ENCODE peak calls at places on chromosomes 2 and 18, in five cellular contexts. One of them, this sample, is unnamed.

GRCh38 chr2:43426305-43427031 is 169.4 kb downstream of the THADA start:
- DNase-seq in effector memory CD4-positive, alpha-beta T cell: peak
- DNase-seq in ovary: no peak
- DNase-seq in H7: no peak
- DNase-seq in foreskin fibroblast: peak
- DNase-seq in this sample: no peak

GRCh38 chr2:25252291-25253152 is 84.1 kb upstream of the POMC start:
- DNase-seq in foreskin fibroblast: peak
- DNase-seq in H7: peak
- DNase-seq in effector memory CD4-positive, alpha-beta T cell: peak
- DNase-seq in ovary: peak
- DNase-seq in this sample: peak

GRCh38 chr2:172438064-172438421 is 10.7 kb downstream of the ITGA6 start:
- DNase-seq in ovary: no peak
- DNase-seq in H7: no peak
- DNase-seq in effector memory CD4-positive, alpha-beta T cell: no peak
- DNase-seq in foreskin fibroblast: no peak
- DNase-seq in this sample: no peak

GRCh38 chr2:159891917-159892691 is 94.1 kb upstream of the CD302 start:
- DNase-seq in H7: no peak
- DNase-seq in effector memory CD4-positive, alpha-beta T cell: no peak
- DNase-seq in ovary: no peak
- DNase-seq in foreskin fibroblast: peak
- DNase-seq in this sample: no peak

GRCh38 chr2:73970850-73971471 is 13.7 kb upstream of the TET3 start:
- DNase-seq in foreskin fibroblast: no peak
- DNase-seq in effector memory CD4-positive, alpha-beta T cell: peak
- DNase-seq in ovary: peak
- DNase-seq in H7: no peak
- DNase-seq in this sample: peak

GRCh38 chr2:144152817-144153271 is 367.1 kb downstream of the ZEB2 start:
- DNase-seq in ovary: no peak
- DNase-seq in foreskin fibroblast: peak
- DNase-seq in H7: no peak
- DNase-seq in effector memory CD4-positive, alpha-beta T cell: no peak
- DNase-seq in this sample: no peak

GRCh38 chr2:196558506-196558905 is 81.0 kb upstream of the CCDC150 start:
- DNase-seq in foreskin fibroblast: no peak
- DNase-seq in effector memory CD4-positive, alpha-beta T cell: no peak
- DNase-seq in H7: no peak
- DNase-seq in ovary: no peak
- DNase-seq in this sample: no peak

GRCh38 chr18:68925268-68925667 is 127.4 kb downstream of the CCDC102B start:
- DNase-seq in H7: no peak
- DNase-seq in ovary: no peak
- DNase-seq in effector memory CD4-positive, alpha-beta T cell: no peak
- DNase-seq in foreskin fibroblast: no peak
- DNase-seq in this sample: no peak

GRCh38 chr2:133774675-133775005 is 206.4 kb upstream of the NCKAP5 start:
- DNase-seq in ovary: peak
- DNase-seq in foreskin fibroblast: no peak
- DNase-seq in effector memory CD4-positive, alpha-beta T cell: no peak
- DNase-seq in H7: no peak
- DNase-seq in this sample: peak

GRCh38 chr2:175152242-175152641 is 15.8 kb downstream of the ATF2 start:
- DNase-seq in H7: no peak
- DNase-seq in ovary: no peak
- DNase-seq in effector memory CD4-positive, alpha-beta T cell: no peak
- DNase-seq in foreskin fibroblast: no peak
- DNase-seq in this sample: no peak

GRCh38 chr2:38791747-38792146 is 13.7 kb downstream of the GEMIN6 start:
- DNase-seq in H7: no peak
- DNase-seq in foreskin fibroblast: no peak
- DNase-seq in ovary: no peak
- DNase-seq in effector memory CD4-positive, alpha-beta T cell: no peak
- DNase-seq in this sample: no peak

GRCh38 chr2:212770240-212770639 is 231.6 kb upstream of the ERBB4 start:
- DNase-seq in effector memory CD4-positive, alpha-beta T cell: no peak
- DNase-seq in foreskin fibroblast: no peak
- DNase-seq in ovary: no peak
- DNase-seq in H7: no peak
- DNase-seq in this sample: no peak

GRCh38 chr2:84861539-84861938 is 19.3 kb downstream of the TRABD2A start:
- DNase-seq in ovary: no peak
- DNase-seq in effector memory CD4-positive, alpha-beta T cell: no peak
- DNase-seq in foreskin fibroblast: no peak
- DNase-seq in H7: no peak
- DNase-seq in this sample: no peak

GRCh38 chr2:162146906-162147305 is 5.1 kb downstream of the GCG start:
- DNase-seq in effector memory CD4-positive, alpha-beta T cell: no peak
- DNase-seq in ovary: no peak
- DNase-seq in H7: no peak
- DNase-seq in foreskin fibroblast: no peak
- DNase-seq in this sample: no peak

GRCh38 chr2:171159326-171160118 is 1.2 kb downstream of the TLK1 start:
- DNase-seq in ovary: peak
- DNase-seq in foreskin fibroblast: peak
- DNase-seq in H7: peak
- DNase-seq in effector memory CD4-positive, alpha-beta T cell: peak
- DNase-seq in this sample: peak

GRCh38 chr2:48219234-48219554 is 310.8 kb upstream of the STON1 start:
- DNase-seq in H7: no peak
- DNase-seq in ovary: no peak
- DNase-seq in foreskin fibroblast: no peak
- DNase-seq in effector memory CD4-positive, alpha-beta T cell: no peak
- DNase-seq in this sample: no peak

GRCh38 chr2:9108210-9108967 is 98.2 kb upstream of the ASAP2 start:
- DNase-seq in effector memory CD4-positive, alpha-beta T cell: no peak
- DNase-seq in H7: no peak
- DNase-seq in foreskin fibroblast: no peak
- DNase-seq in ovary: no peak
- DNase-seq in this sample: no peak

GRCh38 chr2:27078267-27079194 is at the start of gene EMILIN1:
- DNase-seq in ovary: peak
- DNase-seq in effector memory CD4-positive, alpha-beta T cell: no peak
- DNase-seq in H7: peak
- DNase-seq in foreskin fibroblast: peak
- DNase-seq in this sample: peak

GRCh38 chr2:120577896-120578295 is 157.8 kb upstream of the GLI2 start:
- DNase-seq in foreskin fibroblast: no peak
- DNase-seq in ovary: no peak
- DNase-seq in H7: no peak
- DNase-seq in effector memory CD4-positive, alpha-beta T cell: no peak
- DNase-seq in this sample: no peak

GRCh38 chr2:120575966-120576365 is 159.7 kb upstream of the GLI2 start:
- DNase-seq in H7: no peak
- DNase-seq in ovary: no peak
- DNase-seq in foreskin fibroblast: no peak
- DNase-seq in effector memory CD4-positive, alpha-beta T cell: no peak
- DNase-seq in this sample: no peak

GRCh38 chr2:120578576-120579352 is 156.9 kb upstream of the GLI2 start:
- DNase-seq in ovary: no peak
- DNase-seq in effector memory CD4-positive, alpha-beta T cell: no peak
- DNase-seq in foreskin fibroblast: no peak
- DNase-seq in H7: no peak
- DNase-seq in this sample: no peak

GRCh38 chr2:120574620-120575019 is 161.0 kb upstream of the GLI2 start:
- DNase-seq in effector memory CD4-positive, alpha-beta T cell: no peak
- DNase-seq in H7: no peak
- DNase-seq in ovary: no peak
- DNase-seq in foreskin fibroblast: no peak
- DNase-seq in this sample: no peak

DNA sequence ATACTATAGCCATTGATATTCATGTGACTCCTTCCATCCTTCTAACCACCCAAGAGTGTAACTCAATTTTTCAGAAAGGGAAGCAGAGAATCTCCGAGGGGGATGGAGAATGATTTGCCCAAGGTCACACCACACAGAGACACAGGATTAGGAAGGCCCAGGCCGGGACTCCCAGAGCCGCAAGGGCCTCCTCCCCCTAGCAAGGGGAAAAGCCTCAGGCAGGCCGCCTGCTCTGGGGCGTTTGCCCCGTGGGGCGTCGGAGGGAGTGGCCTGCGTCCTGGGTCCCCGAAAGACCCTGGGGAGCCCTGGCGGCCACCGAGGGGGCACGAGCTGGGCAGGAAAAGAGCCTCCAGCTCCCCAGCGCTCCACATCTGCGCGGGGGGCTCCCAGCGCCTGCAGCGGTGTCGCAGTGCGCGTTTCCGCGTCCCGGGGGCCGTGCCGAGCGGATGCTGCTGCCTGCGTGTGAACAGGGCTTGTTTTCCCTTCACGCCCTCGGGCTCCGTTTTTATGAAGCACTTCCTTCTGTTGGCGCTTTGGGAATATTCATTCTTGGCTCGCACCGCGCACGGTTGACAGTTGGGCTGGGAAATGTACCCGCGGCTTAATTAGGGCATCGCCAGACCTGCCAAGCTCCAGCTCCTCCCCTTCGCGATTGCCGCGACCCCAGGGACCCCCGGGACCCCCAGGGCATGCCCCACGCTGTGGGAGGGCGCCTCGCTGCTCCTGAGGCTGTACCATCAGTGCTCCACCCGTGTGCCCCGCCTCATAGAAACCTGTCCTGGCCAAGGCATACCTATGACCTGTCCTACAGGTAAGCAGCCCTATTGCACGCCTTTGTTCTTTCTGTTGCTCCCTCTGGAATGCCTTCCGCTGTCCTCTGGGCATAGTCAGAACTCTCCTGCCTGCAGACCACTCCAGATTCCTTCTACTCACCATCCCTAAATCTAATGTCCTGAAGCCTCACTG is 158.9 kb upstream of the GLI2 start:
- DNase-seq in H7: peak
- DNase-seq in ovary: peak
- DNase-seq in foreskin fibroblast: peak
- DNase-seq in effector memory CD4-positive, alpha-beta T cell: no peak
- DNase-seq in this sample: peak
- H3K4me3 ChIP-seq in H7: peak
- H3K4me3 ChIP-seq in ovary: no peak
- H3K4me3 ChIP-seq in foreskin fibroblast: peak
- H3K4me3 ChIP-seq in effector memory CD4-positive, alpha-beta T cell: no peak
- H3K4me3 ChIP-seq in this sample: peak

DNA sequence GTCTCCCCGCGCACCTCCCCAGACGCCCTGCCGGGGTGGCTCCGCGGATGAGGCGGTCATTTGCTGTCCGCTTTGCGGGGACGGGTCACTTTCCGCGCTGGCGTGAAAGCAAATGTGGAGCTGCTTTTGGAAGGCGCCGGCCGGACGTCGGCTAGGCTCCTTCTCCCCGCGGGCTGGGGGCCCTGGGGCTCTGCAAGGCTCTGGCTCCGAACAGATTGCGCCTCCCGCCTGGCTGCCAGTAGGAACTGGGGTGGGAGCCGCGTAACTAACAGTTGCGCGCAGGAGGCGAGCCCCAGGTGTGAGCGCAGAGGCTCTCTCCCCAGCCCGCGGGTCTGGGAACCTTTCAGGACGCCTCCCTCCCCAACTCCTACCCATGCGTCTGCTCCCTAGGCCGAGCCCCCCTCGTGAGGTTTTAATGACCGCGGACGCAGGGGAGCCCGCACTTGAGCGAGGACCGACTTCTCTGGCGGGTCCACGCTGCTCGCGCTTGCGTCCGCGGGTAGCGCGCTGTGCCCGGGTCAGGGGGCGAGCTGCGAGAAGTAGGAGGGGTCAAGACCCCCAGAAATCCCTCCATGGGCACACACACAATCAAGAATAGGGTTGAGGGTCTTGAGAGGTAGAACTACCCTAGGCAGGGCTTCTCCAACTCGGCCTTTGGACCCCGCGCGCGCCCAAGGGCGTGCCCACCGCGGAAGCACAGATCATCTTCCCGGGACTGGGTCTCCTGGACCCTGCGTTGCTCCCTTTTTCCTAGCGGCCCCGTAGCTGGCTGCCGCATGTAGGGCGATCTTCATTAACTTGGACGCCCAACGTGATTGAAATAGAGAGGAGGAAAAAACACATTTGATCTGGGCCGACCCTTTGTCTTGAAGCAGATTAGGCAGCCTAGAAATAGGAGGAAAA is 146.8 kb downstream of the MEIS1 start:
- DNase-seq in effector memory CD4-positive, alpha-beta T cell: no peak
- DNase-seq in ovary: peak
- DNase-seq in H7: peak
- DNase-seq in foreskin fibroblast: no peak
- DNase-seq in this sample: no peak
- H3K4me3 ChIP-seq in effector memory CD4-positive, alpha-beta T cell: no peak
- H3K4me3 ChIP-seq in ovary: peak
- H3K4me3 ChIP-seq in H7: peak
- H3K4me3 ChIP-seq in foreskin fibroblast: peak
- H3K4me3 ChIP-seq in this sample: no peak

GRCh38 chr18:48848641-48849143 is 102.1 kb downstream of the SMAD7 start:
- DNase-seq in H7: no peak
- DNase-seq in effector memory CD4-positive, alpha-beta T cell: no peak
- DNase-seq in ovary: no peak
- DNase-seq in foreskin fibroblast: no peak
- DNase-seq in this sample: peak

GRCh38 chr18:48851563-48851962 is 99.2 kb downstream of the SMAD7 start:
- DNase-seq in H7: peak
- DNase-seq in effector memory CD4-positive, alpha-beta T cell: no peak
- DNase-seq in foreskin fibroblast: no peak
- DNase-seq in ovary: no peak
- DNase-seq in this sample: peak

GRCh38 chr18:48852292-48852691 is 98.5 kb downstream of the SMAD7 start:
- DNase-seq in H7: no peak
- DNase-seq in foreskin fibroblast: no peak
- DNase-seq in ovary: no peak
- DNase-seq in effector memory CD4-positive, alpha-beta T cell: no peak
- DNase-seq in this sample: no peak

GRCh38 chr18:48852792-48853191 is 98.0 kb downstream of the SMAD7 start:
- DNase-seq in effector memory CD4-positive, alpha-beta T cell: no peak
- DNase-seq in foreskin fibroblast: no peak
- DNase-seq in H7: no peak
- DNase-seq in ovary: no peak
- DNase-seq in this sample: no peak

GRCh38 chr18:48850891-48851302 is 99.9 kb downstream of the SMAD7 start:
- DNase-seq in foreskin fibroblast: no peak
- DNase-seq in effector memory CD4-positive, alpha-beta T cell: no peak
- DNase-seq in ovary: peak
- DNase-seq in H7: peak
- DNase-seq in this sample: no peak
- H3K4me3 ChIP-seq in foreskin fibroblast: no peak
- H3K4me3 ChIP-seq in effector memory CD4-positive, alpha-beta T cell: no peak
- H3K4me3 ChIP-seq in ovary: no peak
- H3K4me3 ChIP-seq in H7: no peak
- H3K4me3 ChIP-seq in this sample: peak

DNA sequence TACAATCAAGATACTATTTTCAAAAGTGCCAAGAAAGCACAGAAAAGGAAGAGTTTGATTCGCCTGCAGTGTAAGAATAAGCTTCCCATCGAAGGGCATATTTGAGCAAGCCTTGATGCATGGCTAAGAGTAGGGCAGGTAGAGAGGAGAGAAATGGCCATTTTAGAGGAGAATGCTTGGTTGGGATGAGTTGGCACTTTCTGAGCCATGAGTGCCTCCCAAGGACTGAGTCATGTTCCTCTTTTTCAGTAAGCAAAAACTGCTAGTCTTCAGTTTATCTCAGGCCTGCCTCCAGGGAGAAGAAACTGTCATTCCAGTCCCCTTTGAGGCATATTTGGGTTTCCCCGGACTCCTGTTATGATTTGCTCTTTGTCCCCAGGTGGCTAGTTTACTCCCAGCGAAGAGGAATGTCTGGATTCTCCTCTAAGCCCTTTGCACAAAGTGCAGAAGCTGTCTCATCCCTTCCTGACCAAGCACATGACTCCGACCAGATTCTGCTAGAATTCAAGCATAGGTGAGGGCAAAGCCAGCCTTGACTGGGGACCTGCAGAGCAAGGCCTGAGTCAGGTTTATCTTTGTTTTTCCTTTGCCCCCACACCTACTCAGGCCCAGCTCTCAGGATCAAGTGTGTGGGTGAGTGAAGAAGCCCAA is 115.2 kb downstream of the TTC32 start:
- DNase-seq in H7: no peak
- DNase-seq in ovary: no peak
- DNase-seq in foreskin fibroblast: peak
- DNase-seq in effector memory CD4-positive, alpha-beta T cell: no peak
- DNase-seq in this sample: no peak
- H3K4me3 ChIP-seq in H7: no peak
- H3K4me3 ChIP-seq in ovary: no peak
- H3K4me3 ChIP-seq in foreskin fibroblast: no peak
- H3K4me3 ChIP-seq in effector memory CD4-positive, alpha-beta T cell: no peak
- H3K4me3 ChIP-seq in this sample: no peak

This sample was measured in left ventricle myocardium inferior.